ENCODE peak calls at places on chromosomes 3 and 15, in four cellular contexts. R is IMR-90; K is CD8-positive, alpha-beta memory T cell; P is hepatocyte. Q is an unnamed sample.

GRCh38 chr3:29319262-29319661 is 38.4 kb downstream of the RBMS3 start:
- DNase-seq in P (no peak), K (no peak), R (no peak), Q (no peak)

GRCh38 chr15:40702077-40702476 is 7.1 kb downstream of the RAD51 start:
- DNase-seq in P (no peak), K (peak; percentile 11), R (peak; percentile 28), Q (no peak)

GRCh38 chr3:11601446-11602241 is 42.1 kb downstream of the VGLL4 start:
- DNase-seq in P (no peak), R (peak; percentile 39), K (no peak), Q (no peak)

GRCh38 chr15:25693321-25694237 is 169.5 kb downstream of the ATP10A start:
- DNase-seq in K (peak; percentile 7), P (peak; percentile 52), R (peak; percentile 24), Q (no peak)

GRCh38 chr3:55969634-55970033 is 482.5 kb upstream of the WNT5A start:
- DNase-seq in K (no peak), R (no peak), P (no peak), Q (no peak)

GRCh38 chr3:69770976-69771634 is 31.8 kb downstream of the MITF start:
- DNase-seq in R (peak; percentile 87), P (no peak), K (no peak), Q (no peak)

GRCh38 chr3:179026636-179027035 is 45.0 kb downstream of the ZMAT3 start:
- DNase-seq in R (peak; percentile 59), K (no peak), P (no peak), Q (no peak)

GRCh38 chr3:89098964-89099585 is 8.3 kb upstream of the EPHA3 start:
- DNase-seq in K (no peak), R (peak; percentile 56), P (peak; percentile 67), Q (peak; percentile 4)

GRCh38 chr3:165544432-165544831 is 292.8 kb downstream of the BCHE start:
- DNase-seq in K (no peak), R (no peak), P (no peak), Q (no peak)

GRCh38 chr15:79083154-79083553 is 7.4 kb downstream of the RASGRF1 start:
- DNase-seq in K (no peak), R (no peak), P (no peak), Q (no peak)

DNA sequence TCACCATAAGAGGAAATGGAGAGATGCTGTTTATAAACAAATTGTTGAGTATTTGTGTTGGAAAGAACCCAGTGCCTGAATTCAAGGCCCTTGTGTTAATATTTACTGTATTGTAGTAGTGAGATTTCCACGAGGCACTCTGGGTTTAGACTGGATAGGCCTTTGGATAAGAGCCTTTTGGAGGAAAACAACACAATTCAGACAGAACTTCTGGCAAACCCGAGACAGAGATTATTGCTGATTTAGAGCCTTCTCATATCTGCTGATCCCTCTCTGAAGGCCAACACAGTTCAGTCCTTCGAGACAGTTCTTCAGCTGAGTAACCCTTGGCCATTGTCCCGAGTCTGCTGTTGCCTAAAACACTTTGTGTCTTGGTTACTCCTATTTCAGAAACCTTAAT is 55.7 kb downstream of the LMCD1 start:
- DNase-seq in K (no peak), P (no peak), R (peak; percentile 27), Q (no peak)
- H3K4me1 ChIP-seq in K (no peaks in the 10 kb centered on the region), P (peaks cover 30% of the 10 kb centered on the region), R (peaks cover 33% of the 10 kb centered on the region), Q (no peaks in the 10 kb centered on the region)

DNA sequence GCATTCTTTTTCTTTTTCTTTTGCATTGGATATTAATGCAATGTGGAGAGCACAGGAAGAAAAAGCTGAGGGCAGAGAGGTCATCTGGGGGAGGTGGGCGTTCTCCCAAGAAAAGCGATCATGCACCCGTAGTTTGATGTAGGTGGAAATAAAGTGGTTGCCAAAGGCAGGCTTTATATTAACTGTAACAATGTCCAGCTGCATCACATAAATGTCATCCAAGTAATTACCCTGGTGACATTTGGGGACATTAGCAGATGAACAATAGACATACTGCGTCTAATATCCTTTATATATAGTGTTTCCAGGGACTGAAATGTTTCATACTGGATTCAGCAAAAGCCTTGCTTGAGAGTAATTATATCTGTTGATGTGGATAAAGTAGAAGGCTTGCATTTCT is 135.5 kb downstream of the CNTN6 start:
- DNase-seq in R (no peak), P (no peak), K (no peak), Q (no peak)
- H3K36me3 ChIP-seq in R (no peaks in the 10 kb centered on the region), P (no peaks in the 10 kb centered on the region), K (no peaks in the 10 kb centered on the region), Q (no peaks in the 10 kb centered on the region)

GRCh38 chr3:10198761-10199688 is 34.3 kb downstream of the IRAK2 start:
- DNase-seq in R (peak; percentile 88), K (peak; percentile 61), P (peak; percentile 59), Q (peak; percentile 64)

GRCh38 chr3:10194328-10195071 is 29.8 kb downstream of the IRAK2 start:
- DNase-seq in P (no peak), K (peak; percentile 73), R (no peak), Q (peak; percentile 38)

GRCh38 chr3:10198226-10198625 is 33.5 kb downstream of the IRAK2 start:
- DNase-seq in K (no peak), R (no peak), P (no peak), Q (no peak)

GRCh38 chr3:10195692-10196091 is 31.0 kb downstream of the IRAK2 start:
- DNase-seq in P (no peak), K (no peak), R (no peak), Q (no peak)

DNA sequence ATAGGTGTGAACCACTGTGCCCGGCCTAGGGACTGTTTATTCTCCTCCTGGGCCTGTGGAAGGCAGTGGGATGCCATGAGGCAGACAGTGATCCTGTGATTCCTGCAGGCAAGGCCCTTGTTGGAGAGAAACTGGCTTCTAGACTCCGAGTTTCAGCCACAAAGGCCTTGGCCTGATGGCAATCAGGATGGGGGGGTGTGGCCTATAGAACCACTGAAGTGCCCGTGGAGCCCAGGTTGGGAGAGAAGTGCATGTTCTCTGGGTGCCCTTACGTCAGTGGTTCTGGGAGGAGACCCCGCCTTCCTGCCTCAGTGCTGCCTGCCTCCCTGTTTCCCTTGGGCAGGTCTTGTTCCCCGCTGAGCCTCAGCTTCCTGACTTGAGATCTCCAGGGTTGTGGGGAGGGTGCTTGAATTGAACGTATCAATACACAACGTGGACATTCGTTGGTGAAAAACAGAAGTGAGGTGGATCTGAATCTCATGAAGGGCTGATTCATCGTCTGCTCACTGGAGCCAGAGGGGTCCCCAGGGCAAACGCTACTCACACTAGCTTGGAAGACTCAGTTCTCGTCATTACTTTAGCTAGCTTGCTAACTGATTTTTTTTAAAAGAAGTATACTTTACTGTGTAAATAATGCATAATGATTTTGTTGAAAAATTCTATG is 31.8 kb downstream of the IRAK2 start:
- DNase-seq in P (no peak), K (no peak), R (peak; percentile 90), Q (no peak)
- H3K4me1 ChIP-seq in P (peaks cover 30% of the 10 kb centered on the region), K (peaks cover 85% of the 10 kb centered on the region), R (peaks cover 34% of the 10 kb centered on the region), Q (peaks cover 82% of the 10 kb centered on the region)

DNA sequence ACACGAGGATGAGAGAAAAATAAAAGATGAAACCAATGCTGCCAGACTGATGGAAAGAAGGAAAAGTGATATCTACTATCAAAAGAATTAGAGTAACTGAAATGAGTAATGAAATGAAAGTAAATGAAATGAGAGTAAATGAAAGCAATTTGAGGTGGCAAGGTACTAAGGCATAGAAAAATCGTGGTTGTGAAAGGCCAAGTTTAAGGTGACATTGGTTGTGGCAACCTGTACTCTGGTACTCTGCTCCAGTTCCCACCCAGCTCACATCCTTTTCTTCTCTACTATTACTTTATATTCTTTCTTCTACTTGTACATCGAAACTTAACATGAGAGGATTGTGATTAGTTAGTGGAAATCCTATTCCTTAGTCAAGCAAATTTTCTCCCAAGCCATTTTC is 10.1 kb downstream of the RFX7 start:
- DNase-seq in P (no peak), R (no peak), K (no peak), Q (no peak)
- H3K36me3 ChIP-seq in P (no peaks in the 10 kb centered on the region), R (peaks cover 16% of the 10 kb centered on the region), K (peaks cover 3% of the 10 kb centered on the region), Q (peaks cover 4% of the 10 kb centered on the region)

GRCh38 chr15:49151831-49152230 is 3.6 kb downstream of the COPS2 start:
- DNase-seq in K (no peak), P (no peak), R (no peak), Q (no peak)
- H3K4me1 ChIP-seq in K (peaks cover 55% of the 10 kb centered on the region), P (peaks cover 11% of the 10 kb centered on the region), R (peaks cover 1% of the 10 kb centered on the region), Q (peaks cover 45% of the 10 kb centered on the region)

DNA sequence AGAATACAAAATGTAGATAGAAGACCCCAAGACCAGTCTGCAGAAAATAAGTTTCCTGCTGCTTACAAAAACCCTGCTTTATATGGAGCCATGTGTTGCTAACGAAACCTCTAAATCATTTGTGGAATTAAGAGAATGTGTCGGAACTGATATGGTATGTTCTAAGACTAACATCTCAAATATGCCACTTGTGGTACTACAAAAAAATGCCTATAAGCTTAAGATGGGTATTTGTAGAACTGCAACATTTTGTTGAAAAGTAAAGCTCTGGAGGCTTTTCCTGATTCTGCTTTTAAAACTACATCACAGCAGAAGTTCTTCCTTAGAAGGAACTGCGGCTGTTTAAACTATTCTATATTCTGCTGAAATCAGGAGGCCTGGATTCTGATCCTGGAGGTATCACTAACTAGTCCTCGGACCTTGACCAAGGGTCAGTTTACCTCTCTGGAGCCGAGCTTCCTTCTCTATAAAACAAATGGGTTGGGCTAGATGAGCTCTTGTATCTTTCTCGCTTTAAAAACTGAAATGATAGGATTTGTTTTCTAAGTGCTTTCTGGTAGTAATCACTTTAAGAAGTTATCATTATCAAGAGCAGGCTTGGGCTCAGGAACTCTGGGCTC is 74.9 kb downstream of the RAD18 start:
- DNase-seq in K (no peak), P (no peak), R (peak; percentile 91), Q (no peak)
- H3K36me3 ChIP-seq in K (peaks cover 4% of the 10 kb centered on the region), P (no peaks in the 10 kb centered on the region), R (no peaks in the 10 kb centered on the region), Q (no peaks in the 10 kb centered on the region)

GRCh38 chr3:45992820-45993219 is 2.8 kb downstream of the FYCO1 start:
- DNase-seq in P (no peak), R (peak; percentile 63), K (no peak), Q (no peak)
- H3K4me1 ChIP-seq in P (peaks cover 31% of the 10 kb centered on the region), R (peaks cover 25% of the 10 kb centered on the region), K (peaks cover 69% of the 10 kb centered on the region), Q (peaks cover 42% of the 10 kb centered on the region)